ENCODE peak calls at places on chromosomes 4 and X, in ten cellular contexts. F, T, G, H, O, Y, Q, L, Z and A are unnamed samples.

GRCh38 chr4:98780111-98780549 is 121.7 kb upstream of the TSPAN5 start:
- DNase-seq in L (no peak), G (no peak), O (no peak), Q (no peak), H (peak; percentile 71), F (peak; percentile 93), Z (no peak), Y (no peak), T (no peak), A (no peak)

GRCh38 chr4:108794136-108794535 is 31.3 kb upstream of the ETNPPL start:
- DNase-seq in G (no peak), H (no peak), Z (no peak), F (peak; percentile 18), Y (no peak), O (no peak), T (no peak), Q (peak; percentile 28), L (no peak), A (no peak)

GRCh38 chr4:158164849-158165248 is 8.0 kb downstream of the GASK1B start:
- DNase-seq in H (no peak), O (no peak), Z (no peak), T (no peak), Q (no peak), Y (no peak), G (no peak), F (no peak), L (no peak), A (no peak)

GRCh38 chr4:72383439-72383838 is 185.6 kb downstream of the ADAMTS3 start:
- DNase-seq in H (no peak), Z (no peak), G (no peak), F (no peak), Q (no peak), Y (no peak), T (no peak), O (no peak), L (no peak), A (no peak)

GRCh38 chr4:103137446-103137827 is 37.8 kb upstream of the BDH2 start:
- DNase-seq in T (no peak), L (no peak), Z (no peak), Y (no peak), G (no peak), F (peak; percentile 16), Q (no peak), H (no peak), O (peak; percentile 78), A (no peak)

GRCh38 chr4:78293348-78293747 is 236.2 kb downstream of the FRAS1 start:
- DNase-seq in Q (peak; percentile 62), F (peak; percentile 33), T (no peak), Y (no peak), G (no peak), H (no peak), Z (no peak), L (no peak), O (no peak), A (no peak)

GRCh38 chr4:86223472-86223871 is 136.4 kb downstream of the MAPK10 start:
- DNase-seq in Q (peak; percentile 35), T (no peak), F (peak; percentile 70), L (no peak), O (no peak), Z (no peak), H (no peak), G (no peak), Y (no peak), A (peak; percentile 34)

GRCh38 chrX:18620349-18620748 is 51.6 kb downstream of the RS1 start:
- DNase-seq in G (no peak), Q (no peak), Y (no peak), Z (no peak), F (no peak), O (no peak), H (no peak), T (no peak), L (no peak), A (no peak)

GRCh38 chrX:18887821-18888205 is 96.1 kb downstream of the PHKA2 start:
- DNase-seq in F (no peak), G (no peak), Y (no peak), H (no peak), Q (no peak), T (no peak), L (no peak), O (no peak), Z (no peak), A (no peak)

GRCh38 chr4:76830612-76831474 is 67.1 kb downstream of the SOWAHB start:
- DNase-seq in Y (no peak), Q (peak; percentile 74), L (no peak), F (peak; percentile 85), G (no peak), O (peak; percentile 63), H (no peak), Z (peak; percentile 55), T (no peak), A (no peak)

GRCh38 chr4:82360298-82361177 is 13.3 kb downstream of the HNRNPD start:
- DNase-seq in L (no peak), F (peak; percentile 49), T (peak; percentile 14), G (no peak), H (no peak), Q (peak; percentile 34), Y (peak; percentile 59), O (no peak), Z (no peak), A (peak; percentile 50)

GRCh38 chrX:153564047-153564606 is 34.8 kb downstream of the CCNQ start:
- DNase-seq in Z (no peak), Q (no peak), Y (no peak), G (no peak), F (peak; percentile 17), L (no peak), O (no peak), H (no peak), T (no peak), A (no peak)

GRCh38 chrX:147803948-147804347 is 107.8 kb upstream of the FMR1 start:
- DNase-seq in G (no peak), Y (peak; percentile 61), L (no peak), T (no peak), F (peak; percentile 0), O (no peak), H (peak; percentile 13), Z (no peak), Q (peak; percentile 4), A (peak; percentile 17)

GRCh38 chr4:151865744-151866143 is 104.9 kb upstream of the GATB start:
- DNase-seq in Z (no peak), O (no peak), Q (no peak), F (no peak), L (no peak), H (no peak), G (no peak), T (no peak), Y (peak; percentile 82), A (no peak)